ENCODE peak calls at places on chromosome 21, in ten cellular contexts. O, F, Y, M, U, L, T, W, Z and E are unnamed samples.

GRCh38 chr21:40047993-40048730 is 180.9 kb downstream of the PCP4 start:
- DNase-seq in O (peak; percentile 36), F (no peak), Y (no peak), M (no peak), U (no peak), L (no peak), T (no peak), W (no peak), Z (no peak), E (peak; percentile 15)

GRCh38 chr21:38816400-38816973 is 10.8 kb downstream of the ETS2 start:
- DNase-seq in O (no peak), F (no peak), Y (no peak), M (no peak), U (no peak), L (no peak), T (no peak), W (no peak), Z (no peak), E (no peak)

GRCh38 chr21:21813295-21813694 is 815.1 kb downstream of the NCAM2 start:
- DNase-seq in O (no peak), F (no peak), Y (no peak), M (no peak), U (no peak), L (no peak), T (no peak), W (no peak), Z (no peak), E (no peak)

GRCh38 chr21:37915516-37915915 is 741 bp downstream of the KCNJ6 start:
- DNase-seq in O (no peak), F (no peak), Y (no peak), M (no peak), U (no peak), L (no peak), T (no peak), W (peak; percentile 7), Z (no peak), E (no peak)

GRCh38 chr21:44253832-44254700 is 7.6 kb downstream of the DNMT3L start:
- DNase-seq in O (no peak), F (no peak), Y (no peak), M (no peak), U (no peak), L (no peak), T (no peak), W (peak; percentile 3), Z (peak; percentile 68), E (no peak)

GRCh38 chr21:18764720-18765119 is 361.1 kb upstream of the TMPRSS15 start:
- DNase-seq in O (no peak), F (no peak), Y (no peak), M (no peak), U (no peak), L (no peak), T (no peak), W (no peak), Z (no peak), E (no peak)

GRCh38 chr21:38646213-38646837 is 148.0 kb upstream of the ERG start:
- DNase-seq in O (no peak), F (no peak), Y (peak; percentile 66), M (no peak), U (peak; percentile 66), L (no peak), T (no peak), W (no peak), Z (no peak), E (peak; percentile 99)

GRCh38 chr21:44300262-44300959 is 558 bp downstream of the PFKL start:
- DNase-seq in O (peak; percentile 73), F (peak; percentile 82), Y (peak; percentile 19), M (peak; percentile 78), U (peak; percentile 6), L (peak; percentile 85), T (peak; percentile 92), W (peak; percentile 88), Z (peak; percentile 95), E (peak; percentile 22)

GRCh38 chr21:34023691-34024381 is 49.5 kb upstream of the MRPS6 start:
- DNase-seq in O (no peak), F (no peak), Y (no peak), M (no peak), U (no peak), L (no peak), T (no peak), W (no peak), Z (no peak), E (no peak)

GRCh38 chr21:37868896-37869295 is 47.4 kb downstream of the KCNJ6 start:
- DNase-seq in O (no peak), F (peak; percentile 13), Y (peak; percentile 67), M (no peak), U (peak; percentile 56), L (no peak), T (no peak), W (no peak), Z (no peak), E (peak; percentile 12)

GRCh38 chr21:20272791-20273362 is 725.3 kb upstream of the NCAM2 start:
- DNase-seq in O (no peak), F (no peak), Y (no peak), M (no peak), U (no peak), L (no peak), T (no peak), W (no peak), Z (no peak), E (peak; percentile 17)

GRCh38 chr21:35254006-35254751 is 205.1 kb upstream of the RUNX1 start:
- DNase-seq in O (no peak), F (no peak), Y (peak; percentile 87), M (no peak), U (peak; percentile 80), L (peak; percentile 46), T (no peak), W (peak; percentile 32), Z (no peak), E (peak; percentile 82)

GRCh38 chr21:32412998-32413504 is 545 bp downstream of the EVA1C start:
- DNase-seq in O (peak; percentile 68), F (no peak), Y (no peak), M (peak; percentile 58), U (no peak), L (peak; percentile 77), T (peak; percentile 80), W (no peak), Z (peak; percentile 81), E (peak; percentile 22)

GRCh38 chr21:34593954-34594531 is 20.9 kb downstream of the RCAN1 start:
- DNase-seq in O (no peak), F (no peak), Y (no peak), M (no peak), U (no peak), L (no peak), T (no peak), W (no peak), Z (no peak), E (no peak)

GRCh38 chr21:33864150-33864549 is 51.5 kb downstream of the ATP5PO start:
- DNase-seq in O (no peak), F (no peak), Y (no peak), M (no peak), U (no peak), L (no peak), T (no peak), W (no peak), Z (peak; percentile 1), E (no peak)

GRCh38 chr21:37061926-37062591 is 10.8 kb downstream of the PIGP start:
- DNase-seq in O (no peak), F (no peak), Y (no peak), M (no peak), U (peak; percentile 67), L (no peak), T (no peak), W (no peak), Z (no peak), E (no peak)

GRCh38 chr21:43974791-43975468 is 37.2 kb upstream of the TRAPPC10 start:
- DNase-seq in O (no peak), F (no peak), Y (no peak), M (no peak), U (no peak), L (no peak), T (no peak), W (no peak), Z (no peak), E (peak; percentile 31)

GRCh38 chr21:45383615-45384201 is 21.3 kb upstream of the COL18A1 start:
- DNase-seq in O (peak; percentile 13), F (peak; percentile 85), Y (no peak), M (peak; percentile 13), U (no peak), L (no peak), T (peak; percentile 56), W (no peak), Z (peak; percentile 68), E (no peak)
- TF ChIP-seq CTCF in O (no peak), F (peak; percentile 59), Y (no peak), M (no peak), U (no peak), L (no peak), T (no peak), W (no peak), Z (no peak), E (no peak)

GRCh38 chr21:28311776-28312175 is 680.9 kb downstream of the LTN1 start:
- DNase-seq in O (no peak), F (no peak), Y (no peak), M (no peak), U (no peak), L (no peak), T (no peak), W (no peak), Z (no peak), E (no peak)
- H3K4me3 ChIP-seq in O (no peak overlapping the region), F (no peak overlapping the region), Y (no peak overlapping the region), M (no peak overlapping the region), U (no peak overlapping the region), L (no peak overlapping the region), T (no peak overlapping the region), W (no peak overlapping the region), Z (no peak overlapping the region), E (no peak overlapping the region)

DNA sequence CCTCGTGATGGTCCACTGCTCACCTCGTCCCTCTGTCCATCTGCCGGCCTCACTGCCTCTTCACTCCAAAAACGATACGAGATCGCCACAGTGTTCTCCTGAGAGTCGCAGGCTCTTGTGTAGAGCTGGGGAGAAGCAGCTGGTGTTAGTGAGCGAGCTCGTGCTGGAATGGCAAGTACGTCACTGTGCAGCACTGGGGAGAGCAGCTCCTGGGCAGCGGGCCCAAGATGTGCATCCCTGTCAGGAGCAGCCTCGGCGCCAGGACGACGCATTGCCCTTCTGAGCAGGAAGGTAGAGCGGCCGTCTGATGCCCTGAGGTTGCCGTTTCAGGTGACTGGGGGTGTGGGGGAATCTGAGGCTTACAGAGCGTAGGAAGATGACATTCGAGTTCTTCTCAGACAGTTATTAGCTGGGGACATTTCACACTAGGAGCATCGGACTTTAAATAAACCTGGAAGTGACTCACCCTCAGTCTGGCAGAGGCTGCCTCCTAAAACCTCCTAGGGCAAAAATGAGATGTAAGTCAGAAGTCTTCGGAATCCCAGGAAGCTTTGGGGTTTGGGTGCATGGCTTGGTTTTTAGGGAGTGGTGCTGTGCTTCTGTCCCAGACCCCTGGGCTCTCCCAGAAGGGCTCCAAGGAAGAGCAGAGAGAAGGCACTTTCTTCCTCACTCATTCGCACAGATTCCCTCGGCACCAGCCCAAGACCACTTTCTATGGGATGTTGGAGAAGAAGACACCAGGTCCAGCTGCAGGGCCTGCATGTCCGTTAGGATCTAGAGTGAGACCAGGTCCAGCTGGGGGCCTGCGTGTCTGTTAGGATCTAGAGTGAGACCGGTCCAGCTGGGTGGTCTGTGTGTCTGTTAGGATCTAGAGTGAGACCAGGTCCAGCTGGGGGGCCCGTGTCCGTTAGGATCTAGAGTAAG is 31.2 kb upstream of the PCBP3 start:
- DNase-seq in O (no peak), F (peak; percentile 35), Y (peak; percentile 90), M (no peak), U (peak; percentile 84), L (no peak), T (peak; percentile 59), W (no peak), Z (peak; percentile 64), E (no peak)
- H3K27me3 ChIP-seq in O (peaks cover 70% of the 10 kb centered on the region), F (no peaks in the 10 kb centered on the region), Y (peaks cover 43% of the 10 kb centered on the region), M (no peaks in the 10 kb centered on the region), U (peaks cover 6% of the 10 kb centered on the region), L (no peaks in the 10 kb centered on the region), T (peaks cover 29% of the 10 kb centered on the region), W (peaks cover 5% of the 10 kb centered on the region), Z (no peaks in the 10 kb centered on the region), E (no peaks in the 10 kb centered on the region)

GRCh38 chr21:15552914-15553491 is 176.8 kb upstream of the USP25 start:
- DNase-seq in O (no peak), F (no peak), Y (peak; percentile 1), M (no peak), U (no peak), L (no peak), T (no peak), W (peak; percentile 10), Z (no peak), E (peak; percentile 40)
- TF ChIP-seq CTCF in O (no peak), F (peak; percentile 79), Y (peak; percentile 42), M (no peak), U (peak; percentile 56), L (peak; percentile 27), T (peak; percentile 51), W (peak; percentile 64), Z (peak; percentile 46), E (peak; percentile 50)